ENCODE peak calls at places on chromosomes 6 and 20, in five cellular contexts. One of them, this sample, is unnamed.
A peak's percentile ranks its signal among the peaks of the same experiment; 100 is the strongest.

GRCh38 chr6:160735523-160735922 is 33.5 kb downstream of the PLG start:
- DNase-seq in esophagus squamous epithelium: no peak
- DNase-seq in tibial nerve: no peak
- DNase-seq in prostate gland: no peak
- DNase-seq in heart left ventricle: no peak
- DNase-seq in this sample: no peak

GRCh38 chr6:97497713-97498331 is 214.8 kb upstream of the MMS22L start:
- DNase-seq in esophagus squamous epithelium: peak; percentile 0
- DNase-seq in tibial nerve: peak; percentile 23
- DNase-seq in prostate gland: peak; percentile 56
- DNase-seq in heart left ventricle: peak; percentile 38
- DNase-seq in this sample: peak; percentile 83

GRCh38 chr20:47535088-47535487 is 33.4 kb downstream of the NCOA3 start:
- DNase-seq in esophagus squamous epithelium: no peak
- DNase-seq in tibial nerve: no peak
- DNase-seq in prostate gland: no peak
- DNase-seq in heart left ventricle: no peak
- DNase-seq in this sample: no peak

GRCh38 chr6:84521419-84522001 is 242.9 kb downstream of the TBX18 start:
- DNase-seq in esophagus squamous epithelium: no peak
- DNase-seq in tibial nerve: no peak
- DNase-seq in prostate gland: no peak
- DNase-seq in heart left ventricle: no peak
- DNase-seq in this sample: no peak

GRCh38 chr6:169046021-169046420 is 207.6 kb downstream of the THBS2 start:
- DNase-seq in esophagus squamous epithelium: no peak
- DNase-seq in tibial nerve: no peak
- DNase-seq in prostate gland: no peak
- DNase-seq in heart left ventricle: no peak
- DNase-seq in this sample: no peak

GRCh38 chr20:13024581-13024980 is 15.8 kb downstream of the SPTLC3 start:
- DNase-seq in esophagus squamous epithelium: no peak
- DNase-seq in tibial nerve: no peak
- DNase-seq in prostate gland: no peak
- DNase-seq in heart left ventricle: no peak
- DNase-seq in this sample: no peak

GRCh38 chr20:61300741-61301140 is 48.7 kb downstream of the CDH4 start:
- DNase-seq in esophagus squamous epithelium: no peak
- DNase-seq in tibial nerve: no peak
- DNase-seq in prostate gland: no peak
- DNase-seq in heart left ventricle: no peak
- DNase-seq in this sample: no peak

GRCh38 chr6:17101422-17102257 is at the start of gene STMND1:
- DNase-seq in esophagus squamous epithelium: no peak
- DNase-seq in tibial nerve: no peak
- DNase-seq in prostate gland: peak; percentile 40
- DNase-seq in heart left ventricle: peak; percentile 46
- DNase-seq in this sample: peak; percentile 80

GRCh38 chr6:168374051-168374502 is 54.5 kb upstream of the DACT2 start:
- DNase-seq in esophagus squamous epithelium: no peak
- DNase-seq in tibial nerve: no peak
- DNase-seq in prostate gland: no peak
- DNase-seq in heart left ventricle: no peak
- DNase-seq in this sample: no peak

GRCh38 chr6:159013229-159013628 is 13.2 kb upstream of the RSPH3 start:
- DNase-seq in esophagus squamous epithelium: no peak
- DNase-seq in tibial nerve: no peak
- DNase-seq in prostate gland: no peak
- DNase-seq in heart left ventricle: no peak
- DNase-seq in this sample: no peak

GRCh38 chr6:3813150-3813780 is 35.9 kb upstream of the FAM50B start:
- DNase-seq in esophagus squamous epithelium: no peak
- DNase-seq in tibial nerve: no peak
- DNase-seq in prostate gland: no peak
- DNase-seq in heart left ventricle: peak; percentile 79
- DNase-seq in this sample: no peak
- H3K4me3 ChIP-seq in esophagus squamous epithelium: no peak overlapping the region
- H3K4me3 ChIP-seq in tibial nerve: no peak overlapping the region
- H3K4me3 ChIP-seq in prostate gland: no peak overlapping the region
- H3K4me3 ChIP-seq in heart left ventricle: no peak overlapping the region
- H3K4me3 ChIP-seq in this sample: no peak overlapping the region

GRCh38 chr6:152696543-152696942 is 1.2 kb upstream of the MYCT1 start:
- DNase-seq in esophagus squamous epithelium: no peak
- DNase-seq in tibial nerve: no peak
- DNase-seq in prostate gland: no peak
- DNase-seq in heart left ventricle: no peak
- DNase-seq in this sample: no peak
- TF ChIP-seq POLR2A in esophagus squamous epithelium: no peak
- TF ChIP-seq POLR2A in tibial nerve: no peak
- TF ChIP-seq POLR2A in prostate gland: no peak
- TF ChIP-seq POLR2A in heart left ventricle: no peak
- TF ChIP-seq POLR2A in this sample: no peak

GRCh38 chr6:148972481-148972880 is 225.7 kb downstream of the UST start:
- DNase-seq in esophagus squamous epithelium: no peak
- DNase-seq in tibial nerve: no peak
- DNase-seq in prostate gland: peak; percentile 22
- DNase-seq in heart left ventricle: no peak
- DNase-seq in this sample: peak; percentile 30
- H3K4me3 ChIP-seq in esophagus squamous epithelium: no peak overlapping the region
- H3K4me3 ChIP-seq in tibial nerve: no peak overlapping the region
- H3K4me3 ChIP-seq in prostate gland: no peak overlapping the region
- H3K4me3 ChIP-seq in heart left ventricle: no peak overlapping the region
- H3K4me3 ChIP-seq in this sample: no peak overlapping the region

GRCh38 chr6:3363296-3364025 is 93.4 kb downstream of the SLC22A23 start:
- DNase-seq in esophagus squamous epithelium: no peak
- DNase-seq in tibial nerve: no peak
- DNase-seq in prostate gland: peak; percentile 89
- DNase-seq in heart left ventricle: no peak
- DNase-seq in this sample: no peak
- TF ChIP-seq POLR2A in esophagus squamous epithelium: no peak
- TF ChIP-seq POLR2A in tibial nerve: no peak
- TF ChIP-seq POLR2A in prostate gland: peak; percentile 16
- TF ChIP-seq POLR2A in heart left ventricle: no peak
- TF ChIP-seq POLR2A in this sample: no peak

GRCh38 chr20:57396212-57396611 is 5.0 kb downstream of the RBM38 start:
- DNase-seq in esophagus squamous epithelium: no peak
- DNase-seq in tibial nerve: no peak
- DNase-seq in prostate gland: no peak
- DNase-seq in heart left ventricle: no peak
- DNase-seq in this sample: no peak
- H3K4me3 ChIP-seq in esophagus squamous epithelium: no peak overlapping the region
- H3K4me3 ChIP-seq in tibial nerve: no peak overlapping the region
- H3K4me3 ChIP-seq in prostate gland: no peak overlapping the region
- H3K4me3 ChIP-seq in heart left ventricle: no peak overlapping the region
- H3K4me3 ChIP-seq in this sample: no peak overlapping the region

This sample was measured in testis.